ENCODE peak calls at places on chromosomes 13 and 19, in nine cellular contexts. O is activated T-cell treated with anti-CD3 and anti-CD28 coated beads, Interleukin-2, amount 50 U/mL, for 72 hours; Z is T-cell; K is astrocyte of the cerebellum; S is CD4-positive, alpha-beta memory T cell; A is nephron progenitor cell; B is lung; D is HEK293T; W is T47D. J is an unnamed sample.
A peak's percentile ranks its signal among the peaks of the same experiment; 100 is the strongest.

GRCh38 chr13:100854091-100854490 is 179.5 kb upstream of the TMTC4 start:
- DNase-seq in O (no peak), A (peak; percentile 8), D (no peak), K (no peak), B (no peak), Z (no peak), W (no peak), S (no peak), J (no peak)

GRCh38 chr19:343941-344624 is 513 bp downstream of the MIER2 start:
- DNase-seq in B (no peak), O (peak; percentile 29), Z (peak; percentile 22), D (peak; percentile 82), K (no peak), A (peak; percentile 69), W (no peak), S (no peak), J (peak; percentile 16)

GRCh38 chr19:49125025-49125731 is 5.8 kb downstream of the PPFIA3 start:
- DNase-seq in K (no peak), S (peak; percentile 39), O (no peak), D (no peak), B (no peak), Z (no peak), A (peak; percentile 33), W (peak; percentile 97), J (no peak)

GRCh38 chr13:42129033-42129432 is 80.6 kb downstream of the DGKH start:
- DNase-seq in Z (no peak), K (no peak), B (no peak), D (no peak), S (no peak), A (no peak), O (no peak), W (no peak), J (no peak)

GRCh38 chr13:107271226-107271625 is 703.3 kb upstream of the ARGLU1 start:
- DNase-seq in D (no peak), Z (no peak), O (no peak), K (peak; percentile 52), A (no peak), B (no peak), S (no peak), W (peak; percentile 11), J (no peak)

GRCh38 chr19:38263696-38264485 is 482 bp upstream of the SPINT2 start:
- DNase-seq in A (peak; percentile 78), B (peak; percentile 91), Z (peak; percentile 65), O (peak; percentile 82), W (peak; percentile 96), K (no peak), D (no peak), S (peak; percentile 76), J (peak; percentile 2)

GRCh38 chr19:10230904-10231623 is at the start of gene S1PR2:
- DNase-seq in B (peak; percentile 68), Z (peak; percentile 57), D (peak; percentile 80), K (no peak), W (peak; percentile 63), A (peak; percentile 92), S (peak; percentile 86), O (peak; percentile 75), J (peak; percentile 67)

GRCh38 chr19:3366104-3366760 is at the start of gene NFIC:
- DNase-seq in O (peak; percentile 52), W (peak; percentile 85), Z (peak; percentile 30), K (peak; percentile 43), D (peak; percentile 71), B (peak; percentile 75), A (no peak), S (peak; percentile 58), J (peak; percentile 19)

GRCh38 chr13:109272595-109273325 is 513.6 kb downstream of the IRS2 start:
- DNase-seq in W (no peak), K (no peak), S (no peak), D (no peak), A (no peak), Z (no peak), O (no peak), B (no peak), J (no peak)

GRCh38 chr13:27853345-27853744 is 61.1 kb downstream of the GSX1 start:
- DNase-seq in K (no peak), O (no peak), A (no peak), D (no peak), B (no peak), S (no peak), W (no peak), Z (no peak), J (no peak)

GRCh38 chr19:5313307-5313706 is 27.3 kb downstream of the PTPRS start:
- DNase-seq in W (no peak), B (no peak), O (no peak), K (no peak), D (no peak), Z (no peak), S (no peak), A (no peak), J (no peak)

GRCh38 chr13:65889368-65889767 is 1340.8 kb downstream of the PCDH9 start:
- DNase-seq in A (no peak), W (no peak), K (no peak), B (no peak), D (no peak), O (no peak), S (no peak), Z (no peak), J (no peak)

GRCh38 chr13:67964091-67964490 is 734.0 kb upstream of the PCDH9 start:
- DNase-seq in K (no peak), A (no peak), O (no peak), Z (no peak), D (no peak), S (no peak), B (no peak), W (no peak), J (no peak)

GRCh38 chr13:67227131-67227983 is 2.8 kb downstream of the PCDH9 start:
- DNase-seq in D (no peak), W (no peak), K (no peak), B (no peak), A (no peak), S (no peak), O (no peak), Z (no peak), J (no peak)

GRCh38 chr13:73715114-73715909 is 418.9 kb downstream of the KLF12 start:
- DNase-seq in Z (peak; percentile 36), D (no peak), O (peak; percentile 67), B (peak; percentile 33), K (no peak), A (no peak), W (peak; percentile 57), S (peak; percentile 91), J (peak; percentile 74)

GRCh38 chr19:35063940-35064818 is 22.7 kb downstream of the HPN start:
- DNase-seq in D (no peak), W (no peak), K (peak; percentile 39), O (peak; percentile 27), B (no peak), S (no peak), A (no peak), Z (no peak), J (no peak)

GRCh38 chr13:27374126-27374613 is 50.2 kb upstream of the GTF3A start:
- DNase-seq in B (no peak), D (no peak), S (no peak), A (no peak), Z (no peak), W (no peak), O (no peak), K (no peak), J (no peak)

GRCh38 chr13:29537736-29538624 is 57.5 kb downstream of the SLC7A1 start:
- DNase-seq in Z (no peak), B (no peak), O (no peak), A (no peak), W (no peak), S (no peak), D (no peak), K (no peak), J (no peak)

GRCh38 chr19:51071006-51071405 is 6.1 kb upstream of the KLK13 start:
- DNase-seq in W (peak; percentile 98), K (no peak), B (no peak), S (no peak), Z (no peak), A (no peak), O (no peak), D (no peak), J (no peak)

GRCh38 chr19:35673121-35673804 is 6.9 kb downstream of the UPK1A start:
- DNase-seq in S (peak; percentile 63), D (peak; percentile 46), B (no peak), W (peak; percentile 54), A (peak; percentile 55), Z (no peak), O (peak; percentile 79), K (no peak), J (no peak)

GRCh38 chr13:81051873-81052272 is 710.9 kb upstream of the SPRY2 start:
- DNase-seq in A (no peak), S (no peak), D (no peak), Z (no peak), W (peak; percentile 11), K (no peak), O (no peak), B (no peak), J (no peak)

GRCh38 chr13:21426238-21426637 is 32.9 kb downstream of the ZDHHC20 start:
- DNase-seq in K (no peak), S (no peak), Z (no peak), B (no peak), O (no peak), W (no peak), D (no peak), A (no peak), J (no peak)

GRCh38 chr19:10461047-10461949 is 41.0 kb downstream of the PDE4A start:
- DNase-seq in S (peak; percentile 92), A (peak; percentile 99), B (peak; percentile 95), Z (peak; percentile 74), W (peak; percentile 93), D (peak; percentile 99), K (peak; percentile 70), O (peak; percentile 95), J (peak; percentile 91)

GRCh38 chr13:48505597-48506091 is 27.2 kb downstream of the RCBTB2 start:
- DNase-seq in W (no peak), B (no peak), Z (no peak), K (no peak), O (peak; percentile 53), A (no peak), S (peak; percentile 79), D (no peak), J (peak; percentile 81)

GRCh38 chr13:108086678-108087077 is 128.7 kb downstream of the LIG4 start:
- DNase-seq in K (no peak), B (no peak), A (no peak), D (no peak), O (no peak), S (no peak), Z (no peak), W (peak; percentile 75), J (no peak)

GRCh38 chr19:46428278-46429141 is at the start of gene PNMA8C:
- DNase-seq in W (no peak), S (no peak), D (no peak), Z (peak; percentile 27), B (peak; percentile 51), O (peak; percentile 60), A (peak; percentile 86), K (no peak), J (peak; percentile 76)

GRCh38 chr19:46972301-46972700 is 47.3 kb upstream of the NPAS1 start:
- DNase-seq in O (no peak), B (no peak), A (no peak), D (no peak), K (no peak), Z (no peak), S (no peak), W (no peak), J (no peak)

GRCh38 chr19:48484931-48485612 is 15.9 kb downstream of the CYTH2 start:
- DNase-seq in Z (no peak), K (no peak), A (no peak), W (no peak), B (no peak), D (no peak), S (no peak), O (no peak), J (no peak)

GRCh38 chr19:46944918-46945628 is 74.6 kb upstream of the NPAS1 start:
- DNase-seq in S (no peak), O (no peak), B (peak; percentile 45), K (no peak), D (peak; percentile 74), Z (no peak), W (no peak), A (peak; percentile 74), J (no peak)

J was measured in immature natural killer cell.